ENCODE peak calls at places on chromosomes 3 and 15, in five cellular contexts. W is Kasumi-1; U is T-cell; J is stimulated activated CD4-positive, alpha-beta T cell treated with anti-CD3 and anti-CD28 coated beads, Interleukin-2, amount 100 ng/mL, for 48 hours; Z is CD8-positive, alpha-beta T cell. B is an unnamed sample.

GRCh38 chr15:60397772-60398445 is at the start of gene ANXA2:
- DNase-seq in J (peak), Z (peak), U (peak), W (peak), B (peak)

GRCh38 chr15:73660455-73660854 is 23.7 kb upstream of the CD276 start:
- DNase-seq in Z (no peak), J (no peak), U (no peak), W (no peak), B (no peak)

GRCh38 chr3:126300761-126301481 is 56.3 kb downstream of the KLF15 start:
- DNase-seq in U (no peak), W (no peak), J (no peak), Z (no peak), B (no peak)

GRCh38 chr3:189488241-189488767 is 142.9 kb upstream of the TP63 start:
- DNase-seq in Z (no peak), W (no peak), U (no peak), J (no peak), B (no peak)

GRCh38 chr15:76058714-76059319 is 968 bp upstream of the TMEM266 start:
- DNase-seq in J (no peak), U (no peak), Z (no peak), W (peak), B (no peak)

GRCh38 chr3:38548154-38548931 is 52.2 kb downstream of the EXOG start:
- DNase-seq in J (no peak), W (no peak), Z (no peak), U (no peak), B (no peak)

GRCh38 chr15:96804754-96805153 is 474.3 kb downstream of the NR2F2 start:
- DNase-seq in Z (no peak), U (no peak), W (no peak), J (no peak), B (no peak)

GRCh38 chr3:122964844-122965243 is 62.7 kb downstream of the SEMA5B start:
- DNase-seq in W (no peak), U (no peak), Z (no peak), J (no peak), B (no peak)

GRCh38 chr3:88480822-88481221 is 331.1 kb downstream of the C3orf38 start:
- DNase-seq in Z (no peak), W (no peak), J (no peak), U (no peak), B (no peak)

GRCh38 chr15:65722191-65722590 is 69.9 kb downstream of the DENND4A start:
- DNase-seq in J (no peak), U (no peak), Z (no peak), W (no peak), B (no peak)

GRCh38 chr15:98758224-98758623 is 109.9 kb downstream of the IGF1R start:
- DNase-seq in W (no peak), J (no peak), U (no peak), Z (no peak), B (no peak)

GRCh38 chr15:28128036-28128435 is 28.9 kb upstream of the OCA2 start:
- DNase-seq in J (no peak), U (no peak), Z (no peak), W (no peak), B (no peak)

GRCh38 chr3:97940034-97940433 is 32.2 kb downstream of the RIOX2 start:
- DNase-seq in W (no peak), Z (no peak), J (no peak), U (no peak), B (no peak)

GRCh38 chr3:189146842-189147241 is 24.9 kb upstream of the TPRG1 start:
- DNase-seq in W (no peak), Z (no peak), J (no peak), U (no peak), B (no peak)

GRCh38 chr3:56725175-56725574 is 42.1 kb upstream of the TASOR start:
- DNase-seq in W (no peak), Z (peak), U (peak), J (peak), B (peak)